ENCODE peak calls at places on chromosomes 7 and 10, in nine cellular contexts. E, O, Z, G, V, D, C, U and P are unnamed samples.

GRCh38 chr7:33832326-33832725 is 73.0 kb upstream of the BMPER start:
- DNase-seq in G (no peak), D (peak), U (no peak), C (no peak), O (no peak), Z (no peak), E (no peak), V (no peak), P (no peak)

GRCh38 chr7:33824911-33825459 is 80.4 kb upstream of the BMPER start:
- DNase-seq in Z (no peak), G (no peak), D (no peak), V (no peak), E (no peak), O (no peak), C (no peak), U (no peak), P (no peak)

GRCh38 chr7:455110-455928 is 64.3 kb downstream of the PDGFA start:
- DNase-seq in O (no peak), D (peak), G (no peak), E (no peak), V (no peak), C (no peak), Z (no peak), U (no peak), P (no peak)

GRCh38 chr7:50356212-50356944 is 51.9 kb downstream of the IKZF1 start:
- DNase-seq in D (peak), V (no peak), G (no peak), C (peak), E (no peak), O (no peak), Z (peak), U (peak), P (peak)

GRCh38 chr10:45420453-45421192 is 46.6 kb downstream of the ALOX5 start:
- DNase-seq in Z (peak), C (peak), E (peak), O (peak), D (peak), G (no peak), U (peak), V (peak), P (peak)

GRCh38 chr10:43703286-43703685 is 54.6 kb upstream of the ZNF32 start:
- DNase-seq in D (no peak), O (no peak), U (no peak), G (no peak), Z (no peak), C (no peak), E (no peak), V (no peak), P (no peak)

GRCh38 chr7:86932038-86932512 is 127.4 kb downstream of the ELAPOR2 start:
- DNase-seq in V (no peak), C (peak), Z (no peak), E (peak), D (no peak), G (no peak), O (no peak), U (no peak), P (no peak)

GRCh38 chr7:65967361-65968155 is 14.5 kb downstream of the GUSB start:
- DNase-seq in U (no peak), D (no peak), O (no peak), Z (no peak), V (no peak), G (no peak), C (no peak), E (peak), P (no peak)